ENCODE peak calls at places on chromosome 13, in five cellular contexts. One of them, this sample, is unnamed.

GRCh38 chr13:97125051-97125809 is 96.9 kb upstream of the MBNL2 start:
- DNase-seq in IMR-90: peak
- DNase-seq in K562: no peak
- DNase-seq in neural progenitor cell: peak
- DNase-seq in hepatocyte: peak
- DNase-seq in this sample: no peak

GRCh38 chr13:27076411-27076810 is 95.2 kb downstream of the USP12 start:
- DNase-seq in IMR-90: peak
- DNase-seq in K562: no peak
- DNase-seq in neural progenitor cell: no peak
- DNase-seq in hepatocyte: no peak
- DNase-seq in this sample: no peak

GRCh38 chr13:42612021-42612765 is 38.2 kb downstream of the TNFSF11 start:
- DNase-seq in IMR-90: no peak
- DNase-seq in K562: no peak
- DNase-seq in neural progenitor cell: no peak
- DNase-seq in hepatocyte: no peak
- DNase-seq in this sample: no peak

GRCh38 chr13:111954681-111955411 is 112.1 kb upstream of the SOX1 start:
- DNase-seq in IMR-90: no peak
- DNase-seq in K562: no peak
- DNase-seq in neural progenitor cell: no peak
- DNase-seq in hepatocyte: no peak
- DNase-seq in this sample: no peak

GRCh38 chr13:73898276-73898675 is 235.9 kb downstream of the KLF12 start:
- DNase-seq in IMR-90: no peak
- DNase-seq in K562: no peak
- DNase-seq in neural progenitor cell: no peak
- DNase-seq in hepatocyte: no peak
- DNase-seq in this sample: no peak

GRCh38 chr13:48156466-48156865 is 61.6 kb upstream of the MED4 start:
- DNase-seq in IMR-90: no peak
- DNase-seq in K562: peak
- DNase-seq in neural progenitor cell: no peak
- DNase-seq in hepatocyte: no peak
- DNase-seq in this sample: peak

GRCh38 chr13:30826911-30827577 is 79.0 kb upstream of the MEDAG start:
- DNase-seq in IMR-90: no peak
- DNase-seq in K562: no peak
- DNase-seq in neural progenitor cell: no peak
- DNase-seq in hepatocyte: no peak
- DNase-seq in this sample: no peak

GRCh38 chr13:93413972-93414717 is 187.5 kb downstream of the GPC6 start:
- DNase-seq in IMR-90: peak
- DNase-seq in K562: no peak
- DNase-seq in neural progenitor cell: no peak
- DNase-seq in hepatocyte: no peak
- DNase-seq in this sample: no peak

GRCh38 chr13:41645313-41645712 is 188.0 kb downstream of the RGCC start:
- DNase-seq in IMR-90: peak
- DNase-seq in K562: no peak
- DNase-seq in neural progenitor cell: no peak
- DNase-seq in hepatocyte: peak
- DNase-seq in this sample: no peak

GRCh38 chr13:51833980-51834379 is 11.0 kb downstream of the TMEM272 start:
- DNase-seq in IMR-90: no peak
- DNase-seq in K562: no peak
- DNase-seq in neural progenitor cell: no peak
- DNase-seq in hepatocyte: no peak
- DNase-seq in this sample: peak

GRCh38 chr13:93147293-93147645 is 79.3 kb upstream of the GPC6 start:
- DNase-seq in IMR-90: no peak
- DNase-seq in K562: no peak
- DNase-seq in neural progenitor cell: no peak
- DNase-seq in hepatocyte: no peak
- DNase-seq in this sample: no peak

GRCh38 chr13:42615691-42616090 is 41.7 kb downstream of the TNFSF11 start:
- DNase-seq in IMR-90: peak
- DNase-seq in K562: no peak
- DNase-seq in neural progenitor cell: no peak
- DNase-seq in hepatocyte: peak
- DNase-seq in this sample: no peak

GRCh38 chr13:111480503-111480902 is 160.1 kb downstream of the TEX29 start:
- DNase-seq in IMR-90: no peak
- DNase-seq in K562: no peak
- DNase-seq in neural progenitor cell: no peak
- DNase-seq in hepatocyte: no peak
- DNase-seq in this sample: no peak

GRCh38 chr13:91348906-91349435 is 1.5 kb downstream of the MIR17HG start:
- DNase-seq in IMR-90: peak
- DNase-seq in K562: peak
- DNase-seq in neural progenitor cell: peak
- DNase-seq in hepatocyte: peak
- DNase-seq in this sample: peak

GRCh38 chr13:98544105-98544710 is 32.7 kb downstream of the STK24 start:
- DNase-seq in IMR-90: no peak
- DNase-seq in K562: no peak
- DNase-seq in neural progenitor cell: no peak
- DNase-seq in hepatocyte: no peak
- DNase-seq in this sample: no peak

GRCh38 chr13:73608157-73608516 is 526.1 kb downstream of the KLF12 start:
- DNase-seq in IMR-90: no peak
- DNase-seq in K562: no peak
- DNase-seq in neural progenitor cell: no peak
- DNase-seq in hepatocyte: no peak
- DNase-seq in this sample: no peak

GRCh38 chr13:33676700-33677048 is 141.3 kb upstream of the RFC3 start:
- DNase-seq in IMR-90: peak
- DNase-seq in K562: no peak
- DNase-seq in neural progenitor cell: no peak
- DNase-seq in hepatocyte: peak
- DNase-seq in this sample: no peak

GRCh38 chr13:111597041-111598017 is 276.9 kb downstream of the TEX29 start:
- DNase-seq in IMR-90: no peak
- DNase-seq in K562: no peak
- DNase-seq in neural progenitor cell: peak
- DNase-seq in hepatocyte: no peak
- DNase-seq in this sample: peak

GRCh38 chr13:53098455-53098854 is 69.8 kb downstream of the OLFM4 start:
- DNase-seq in IMR-90: no peak
- DNase-seq in K562: no peak
- DNase-seq in neural progenitor cell: no peak
- DNase-seq in hepatocyte: no peak
- DNase-seq in this sample: no peak

GRCh38 chr13:93249259-93249917 is 22.8 kb downstream of the GPC6 start:
- DNase-seq in IMR-90: peak
- DNase-seq in K562: no peak
- DNase-seq in neural progenitor cell: no peak
- DNase-seq in hepatocyte: peak
- DNase-seq in this sample: no peak

GRCh38 chr13:40966298-40966697 is 52.8 kb downstream of the ELF1 start:
- DNase-seq in IMR-90: no peak
- DNase-seq in K562: no peak
- DNase-seq in neural progenitor cell: no peak
- DNase-seq in hepatocyte: no peak
- DNase-seq in this sample: no peak

GRCh38 chr13:47463726-47464125 is 537.3 kb downstream of the SUCLA2 start:
- DNase-seq in IMR-90: peak
- DNase-seq in K562: no peak
- DNase-seq in neural progenitor cell: no peak
- DNase-seq in hepatocyte: peak
- DNase-seq in this sample: peak

GRCh38 chr13:85241045-85241444 is 558.2 kb downstream of the SLITRK6 start:
- DNase-seq in IMR-90: peak
- DNase-seq in K562: no peak
- DNase-seq in neural progenitor cell: no peak
- DNase-seq in hepatocyte: no peak
- DNase-seq in this sample: no peak

GRCh38 chr13:81872581-81872980 is 1531.7 kb upstream of the SPRY2 start:
- DNase-seq in IMR-90: no peak
- DNase-seq in K562: no peak
- DNase-seq in neural progenitor cell: peak
- DNase-seq in hepatocyte: peak
- DNase-seq in this sample: peak

GRCh38 chr13:32001392-32001768 is 30.2 kb upstream of the FRY start:
- DNase-seq in IMR-90: peak
- DNase-seq in K562: peak
- DNase-seq in neural progenitor cell: peak
- DNase-seq in hepatocyte: peak
- DNase-seq in this sample: peak

GRCh38 chr13:107124129-107124718 is 556.3 kb upstream of the ARGLU1 start:
- DNase-seq in IMR-90: peak
- DNase-seq in K562: no peak
- DNase-seq in neural progenitor cell: peak
- DNase-seq in hepatocyte: peak
- DNase-seq in this sample: no peak

GRCh38 chr13:89393758-89394157 is 1722.6 kb downstream of the SLITRK5 start:
- DNase-seq in IMR-90: no peak
- DNase-seq in K562: no peak
- DNase-seq in neural progenitor cell: no peak
- DNase-seq in hepatocyte: no peak
- DNase-seq in this sample: no peak

GRCh38 chr13:75946746-75947397 is 310.7 kb downstream of the LMO7 start:
- DNase-seq in IMR-90: no peak
- DNase-seq in K562: no peak
- DNase-seq in neural progenitor cell: no peak
- DNase-seq in hepatocyte: no peak
- DNase-seq in this sample: no peak

GRCh38 chr13:24995225-24995804 is 100.6 kb upstream of the PABPC3 start:
- DNase-seq in IMR-90: peak
- DNase-seq in K562: peak
- DNase-seq in neural progenitor cell: peak
- DNase-seq in hepatocyte: peak
- DNase-seq in this sample: peak

GRCh38 chr13:72390909-72391308 is 336.5 kb downstream of the MZT1 start:
- DNase-seq in IMR-90: no peak
- DNase-seq in K562: no peak
- DNase-seq in neural progenitor cell: no peak
- DNase-seq in hepatocyte: no peak
- DNase-seq in this sample: no peak

GRCh38 chr13:59641261-59641660 is 522.5 kb downstream of the DIAPH3 start:
- DNase-seq in IMR-90: no peak
- DNase-seq in K562: no peak
- DNase-seq in neural progenitor cell: peak
- DNase-seq in hepatocyte: no peak
- DNase-seq in this sample: peak

GRCh38 chr13:112078216-112078615 is 11.3 kb downstream of the SOX1 start:
- DNase-seq in IMR-90: no peak
- DNase-seq in K562: no peak
- DNase-seq in neural progenitor cell: peak
- DNase-seq in hepatocyte: no peak
- DNase-seq in this sample: no peak

GRCh38 chr13:110475550-110476219 is 85.8 kb downstream of the RAB20 start:
- DNase-seq in IMR-90: no peak
- DNase-seq in K562: no peak
- DNase-seq in neural progenitor cell: no peak
- DNase-seq in hepatocyte: no peak
- DNase-seq in this sample: no peak

GRCh38 chr13:32267836-32268439 is 47.2 kb downstream of the ZAR1L start:
- DNase-seq in IMR-90: no peak
- DNase-seq in K562: no peak
- DNase-seq in neural progenitor cell: peak
- DNase-seq in hepatocyte: peak
- DNase-seq in this sample: peak

GRCh38 chr13:23741879-23742510 is 147.2 kb downstream of the MIPEP start:
- DNase-seq in IMR-90: no peak
- DNase-seq in K562: peak
- DNase-seq in neural progenitor cell: peak
- DNase-seq in hepatocyte: no peak
- DNase-seq in this sample: peak

GRCh38 chr13:28493740-28494536 is 990 bp downstream of the FLT1 start:
- DNase-seq in IMR-90: no peak
- DNase-seq in K562: no peak
- DNase-seq in neural progenitor cell: peak
- DNase-seq in hepatocyte: no peak
- DNase-seq in this sample: no peak
- H3K4me2 ChIP-seq in IMR-90: peak
- H3K4me2 ChIP-seq in K562: no peak
- H3K4me2 ChIP-seq in neural progenitor cell: peak
- H3K4me2 ChIP-seq in hepatocyte: peak
- H3K4me2 ChIP-seq in this sample: peak

DNA sequence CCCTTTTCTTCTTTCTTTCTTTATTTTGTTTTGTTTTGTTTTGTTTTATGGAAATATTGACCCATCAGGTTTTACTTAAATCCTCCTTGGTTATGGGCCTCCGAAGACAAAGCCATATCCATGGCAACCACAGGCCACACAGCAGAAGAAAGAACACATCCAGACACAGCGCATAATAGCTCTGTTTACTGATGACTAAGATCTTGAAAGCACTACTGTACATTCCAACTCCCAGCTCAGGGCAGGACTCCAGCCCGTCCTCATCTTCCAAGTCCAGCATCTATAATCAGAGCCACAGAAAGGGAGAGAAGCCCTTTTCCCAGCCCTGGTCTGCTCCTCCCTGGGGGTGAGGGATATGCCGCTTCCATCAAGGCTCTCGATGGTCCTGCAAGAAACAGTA is 84.3 kb downstream of the NUFIP1 start:
- DNase-seq in IMR-90: peak
- DNase-seq in K562: no peak
- DNase-seq in neural progenitor cell: no peak
- DNase-seq in hepatocyte: peak
- DNase-seq in this sample: no peak
- H3K4me2 ChIP-seq in IMR-90: peak
- H3K4me2 ChIP-seq in K562: no peak
- H3K4me2 ChIP-seq in neural progenitor cell: peak
- H3K4me2 ChIP-seq in hepatocyte: peak
- H3K4me2 ChIP-seq in this sample: no peak

GRCh38 chr13:50744261-50744660 is 99.2 kb downstream of the DLEU7 start:
- DNase-seq in IMR-90: no peak
- DNase-seq in K562: no peak
- DNase-seq in neural progenitor cell: no peak
- DNase-seq in hepatocyte: no peak
- DNase-seq in this sample: no peak

GRCh38 chr13:50740052-50740741 is 103.3 kb downstream of the DLEU7 start:
- DNase-seq in IMR-90: no peak
- DNase-seq in K562: no peak
- DNase-seq in neural progenitor cell: no peak
- DNase-seq in hepatocyte: no peak
- DNase-seq in this sample: no peak

GRCh38 chr13:50745542-50745941 is 98.0 kb downstream of the DLEU7 start:
- DNase-seq in IMR-90: no peak
- DNase-seq in K562: no peak
- DNase-seq in neural progenitor cell: no peak
- DNase-seq in hepatocyte: no peak
- DNase-seq in this sample: no peak

GRCh38 chr13:50747939-50748338 is 95.6 kb downstream of the DLEU7 start:
- DNase-seq in IMR-90: no peak
- DNase-seq in K562: no peak
- DNase-seq in neural progenitor cell: no peak
- DNase-seq in hepatocyte: no peak
- DNase-seq in this sample: no peak

GRCh38 chr13:50742353-50742752 is 101.1 kb downstream of the DLEU7 start:
- DNase-seq in IMR-90: no peak
- DNase-seq in K562: no peak
- DNase-seq in neural progenitor cell: no peak
- DNase-seq in hepatocyte: no peak
- DNase-seq in this sample: no peak
- H3K4me2 ChIP-seq in IMR-90: no peak
- H3K4me2 ChIP-seq in K562: no peak
- H3K4me2 ChIP-seq in neural progenitor cell: no peak
- H3K4me2 ChIP-seq in hepatocyte: no peak
- H3K4me2 ChIP-seq in this sample: no peak

GRCh38 chr13:113447596-113447995 is 5.7 kb downstream of the ADPRHL1 start:
- DNase-seq in IMR-90: no peak
- DNase-seq in K562: no peak
- DNase-seq in neural progenitor cell: no peak
- DNase-seq in hepatocyte: no peak
- DNase-seq in this sample: no peak
- H3K4me2 ChIP-seq in IMR-90: no peak
- H3K4me2 ChIP-seq in K562: no peak
- H3K4me2 ChIP-seq in neural progenitor cell: no peak
- H3K4me2 ChIP-seq in hepatocyte: no peak
- H3K4me2 ChIP-seq in this sample: no peak